ENCODE peak calls at places on chromosomes 13 and 19, in nine cellular contexts. G is GM23338, Z is uterus, Y is Peyer's patch, J is HCT116, V is tibial artery, L is K562, I is thyroid gland, H is transverse colon. T is an unnamed sample.

GRCh38 chr19:55117063-55117635 is 288 bp downstream of the PPP1R12C start:
- DNase-seq in G (no peak), Z (no peak), Y (no peak), J (no peak), V (no peak), L (no peak), I (no peak), H (peak; percentile 32), T (no peak)

GRCh38 chr13:44159633-44160279 is 213.9 kb upstream of the SERP2 start:
- DNase-seq in G (no peak), Z (no peak), Y (no peak), J (no peak), V (no peak), L (no peak), I (no peak), H (no peak), T (no peak)

GRCh38 chr19:45114116-45114515 is 21.1 kb downstream of the PPP1R37 start:
- DNase-seq in G (no peak), Z (no peak), Y (no peak), J (no peak), V (no peak), L (no peak), I (no peak), H (no peak), T (no peak)

GRCh38 chr13:84037937-84038464 is 155.7 kb upstream of the SLITRK1 start:
- DNase-seq in G (no peak), Z (no peak), Y (no peak), J (no peak), V (no peak), L (no peak), I (no peak), H (no peak), T (no peak)

GRCh38 chr19:55641376-55642152 is 762 bp downstream of the ZNF580 start:
- DNase-seq in G (peak; percentile 67), Z (no peak), Y (no peak), J (no peak), V (no peak), L (no peak), I (no peak), H (no peak), T (no peak)

GRCh38 chr13:27783111-27783510 is 9.2 kb upstream of the GSX1 start:
- DNase-seq in G (peak; percentile 70), Z (no peak), Y (no peak), J (no peak), V (no peak), L (no peak), I (no peak), H (no peak), T (no peak)

GRCh38 chr13:77503398-77503797 is 32.1 kb upstream of the SCEL start:
- DNase-seq in G (no peak), Z (no peak), Y (no peak), J (no peak), V (no peak), L (no peak), I (no peak), H (no peak), T (no peak)

GRCh38 chr19:36377541-36378178 is 1.3 kb downstream of the ZFP14 start:
- DNase-seq in G (no peak), Z (no peak), Y (no peak), J (no peak), V (no peak), L (no peak), I (no peak), H (no peak), T (no peak)

GRCh38 chr13:84844473-84844872 is 954.7 kb downstream of the SLITRK6 start:
- DNase-seq in G (peak; percentile 53), Z (no peak), Y (no peak), J (peak; percentile 4), V (no peak), L (no peak), I (no peak), H (no peak), T (no peak)

GRCh38 chr13:23467048-23467931 is 33.8 kb upstream of the SACS start:
- DNase-seq in G (no peak), Z (no peak), Y (no peak), J (no peak), V (no peak), L (no peak), I (peak; percentile 8), H (no peak), T (no peak)

GRCh38 chr19:36849701-36850645 is 703 bp upstream of the ZNF345 start:
- DNase-seq in G (peak; percentile 96), Z (peak; percentile 88), Y (peak; percentile 96), J (no peak), V (peak; percentile 97), L (peak; percentile 39), I (peak; percentile 89), H (peak; percentile 93), T (peak; percentile 96)

GRCh38 chr19:15379996-15380647 is 535 bp upstream of the AKAP8 start:
- DNase-seq in G (peak; percentile 84), Z (no peak), Y (peak; percentile 76), J (peak; percentile 23), V (no peak), L (peak; percentile 63), I (peak; percentile 53), H (peak; percentile 80), T (no peak)

GRCh38 chr13:41639955-41640780 is 182.8 kb downstream of the RGCC start:
- DNase-seq in G (no peak), Z (peak; percentile 56), Y (no peak), J (no peak), V (no peak), L (no peak), I (no peak), H (no peak), T (no peak)

GRCh38 chr13:109389456-109389855 is 396.9 kb downstream of the IRS2 start:
- DNase-seq in G (no peak), Z (no peak), Y (no peak), J (no peak), V (no peak), L (no peak), I (no peak), H (no peak), T (no peak)

GRCh38 chr19:495047-495439 is 1.2 kb upstream of the MADCAM1 start:
- DNase-seq in G (no peak), Z (no peak), Y (no peak), J (no peak), V (no peak), L (no peak), I (no peak), H (no peak), T (no peak)

GRCh38 chr13:90445179-90445578 is 902.3 kb upstream of the MIR17HG start:
- DNase-seq in G (peak; percentile 60), Z (no peak), Y (no peak), J (peak; percentile 10), V (no peak), L (no peak), I (no peak), H (no peak), T (no peak)

GRCh38 chr19:4988770-4989251 is 19.9 kb downstream of the KDM4B start:
- DNase-seq in G (no peak), Z (peak; percentile 84), Y (no peak), J (no peak), V (no peak), L (no peak), I (peak; percentile 80), H (peak; percentile 45), T (no peak)

GRCh38 chr19:55027472-55028337 is 10.4 kb downstream of the GP6 start:
- DNase-seq in G (no peak), Z (no peak), Y (no peak), J (peak; percentile 7), V (no peak), L (peak; percentile 61), I (no peak), H (no peak), T (no peak)

DNA sequence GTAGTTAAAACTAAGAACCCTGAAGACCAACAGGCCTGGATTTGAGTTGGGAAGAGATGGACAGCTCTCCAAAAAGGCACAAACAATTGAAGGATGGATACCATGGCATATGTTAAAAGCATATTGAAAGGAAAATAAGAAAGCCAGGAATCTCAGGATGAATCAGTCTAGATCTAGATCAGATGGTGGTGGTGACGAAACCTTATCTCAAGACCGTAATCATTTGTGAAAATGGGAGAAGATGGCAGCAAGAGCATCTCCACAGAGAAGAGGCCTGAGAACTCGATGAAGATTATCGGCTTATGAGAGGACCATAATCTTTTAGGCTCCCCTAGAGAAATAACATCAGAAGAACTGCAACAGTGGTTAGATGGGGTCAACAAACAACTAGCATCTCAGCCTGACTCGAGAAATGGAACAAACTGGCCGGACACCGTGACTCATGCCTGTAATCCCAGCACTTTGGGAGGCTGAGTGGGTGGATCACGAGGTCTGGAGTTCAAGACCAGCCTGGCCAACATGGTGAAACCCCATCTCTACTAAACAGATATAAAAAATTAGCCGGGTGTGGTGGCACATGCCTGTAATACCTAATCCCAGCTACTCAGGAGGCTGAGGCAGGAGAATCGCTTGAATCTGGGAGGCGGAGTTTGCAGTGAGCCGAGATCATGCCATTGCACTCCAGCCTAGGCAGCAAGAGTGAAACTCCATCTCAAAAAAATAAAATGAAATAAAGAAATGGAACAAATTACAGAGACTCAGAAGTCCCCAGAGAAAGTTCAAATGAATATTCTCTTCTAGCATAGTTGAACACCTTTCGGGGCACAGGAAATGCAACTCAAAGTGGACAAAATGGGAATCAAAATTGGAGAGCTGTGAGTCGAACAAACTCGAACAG is 47.6 kb downstream of the FOXO1 start:
- DNase-seq in G (no peak), Z (no peak), Y (no peak), J (no peak), V (no peak), L (no peak), I (no peak), H (no peak), T (no peak)
- H3K4me1 ChIP-seq in G (peaks cover 88% of the 10 kb centered on the region), Z (peaks cover 6% of the 10 kb centered on the region), Y (peaks cover 3% of the 10 kb centered on the region), J (no peaks in the 10 kb centered on the region), V (peaks cover 14% of the 10 kb centered on the region), L (no peaks in the 10 kb centered on the region), I (peaks cover 55% of the 10 kb centered on the region), H (peaks cover 16% of the 10 kb centered on the region), T (no peaks in the 10 kb centered on the region)

DNA sequence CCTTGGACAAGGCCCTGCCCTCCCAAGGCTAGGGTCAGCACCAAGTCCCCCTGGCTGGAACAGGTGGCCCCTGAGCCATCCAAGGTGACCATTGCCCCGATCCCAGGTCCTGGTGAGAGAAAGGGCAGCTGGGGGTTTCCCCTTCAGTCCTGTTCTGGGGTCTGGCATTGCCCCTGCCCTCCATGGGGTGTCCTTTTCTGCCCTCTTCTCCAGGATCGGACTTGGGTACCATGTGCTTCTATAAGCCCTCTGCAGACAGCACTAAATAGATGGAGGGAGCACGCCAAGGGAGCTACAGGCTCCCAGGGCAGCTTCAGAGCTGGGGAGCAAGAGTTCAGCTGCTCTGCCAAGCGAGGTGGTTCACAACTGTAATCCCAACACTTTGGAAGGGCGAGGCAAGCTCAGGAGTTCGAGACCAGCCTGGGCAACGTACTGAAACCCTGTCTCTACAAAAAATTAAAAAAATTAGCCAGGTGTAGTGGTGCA is 13.5 kb upstream of the KCNN1 start:
- DNase-seq in G (no peak), Z (no peak), Y (no peak), J (no peak), V (no peak), L (no peak), I (no peak), H (no peak), T (no peak)
- H3K27me3 ChIP-seq in G (peaks cover 60% of the 10 kb centered on the region), Z (peaks cover 22% of the 10 kb centered on the region), Y (no peaks in the 10 kb centered on the region), J (peaks cover 5% of the 10 kb centered on the region), V (peaks cover 93% of the 10 kb centered on the region), L (no peaks in the 10 kb centered on the region), I (peaks cover 30% of the 10 kb centered on the region), H (peaks cover 92% of the 10 kb centered on the region), T (peaks cover 95% of the 10 kb centered on the region)

GRCh38 chr13:78586706-78587105 is 16.6 kb downstream of the POU4F1 start:
- DNase-seq in G (peak; percentile 96), Z (no peak), Y (no peak), J (no peak), V (no peak), L (peak; percentile 27), I (no peak), H (no peak), T (no peak)
- TF ChIP-seq CTCF in G (peak; percentile 82), Z (no peak), Y (no peak), J (peak; percentile 48), V (no peak), L (peak; percentile 48), I (no peak), H (no peak), T (no peak)

GRCh38 chr19:48899781-48900476 is at the start of gene NUCB1:
- DNase-seq in G (peak; percentile 100), Z (peak; percentile 100), Y (peak; percentile 100), J (peak; percentile 96), V (peak; percentile 100), L (peak; percentile 98), I (peak; percentile 100), H (peak; percentile 99), T (peak; percentile 99)
- H3K4me1 ChIP-seq in G (peaks cover 9% of the 10 kb centered on the region), Z (peaks cover 9% of the 10 kb centered on the region), Y (no peaks in the 10 kb centered on the region), J (peaks cover 3% of the 10 kb centered on the region), V (peaks cover 26% of the 10 kb centered on the region), L (peaks cover 27% of the 10 kb centered on the region), I (peaks cover 17% of the 10 kb centered on the region), H (peaks cover 20% of the 10 kb centered on the region), T (peaks cover 10% of the 10 kb centered on the region)